ENCODE peak calls at places on chromosomes 13 and 19, in eight cellular contexts. Q, I, Y, O, K, M, D and U are unnamed samples.

GRCh38 chr13:33323766-33324525 is 38.4 kb upstream of the STARD13 start:
- DNase-seq in Q (no peak), K (no peak), Y (peak), I (no peak), O (no peak), D (no peak), M (no peak), U (no peak)

GRCh38 chr19:57978586-57979289 is 4.4 kb upstream of the C19orf18 start:
- DNase-seq in M (no peak), D (no peak), O (no peak), K (no peak), I (peak), Y (no peak), Q (no peak), U (peak)

GRCh38 chr19:2546128-2547032 is 70.5 kb downstream of the GADD45B start:
- DNase-seq in I (peak), M (peak), Q (no peak), O (peak), D (no peak), Y (no peak), K (peak), U (no peak)

GRCh38 chr19:3338541-3339181 is 27.7 kb upstream of the NFIC start:
- DNase-seq in D (no peak), K (no peak), I (peak), O (no peak), Q (no peak), M (no peak), Y (no peak), U (no peak)

GRCh38 chr19:30078381-30078910 is 136.4 kb downstream of the URI1 start:
- DNase-seq in I (no peak), D (no peak), Y (no peak), O (no peak), Q (no peak), K (no peak), M (peak), U (no peak)

GRCh38 chr13:45102136-45102802 is 18.0 kb upstream of the GTF2F2 start:
- DNase-seq in I (no peak), D (no peak), M (peak), K (peak), Y (peak), Q (no peak), O (no peak), U (no peak)

GRCh38 chr13:36124236-36124822 is 6.9 kb downstream of the DCLK1 start:
- DNase-seq in Y (peak), O (peak), D (no peak), M (no peak), K (no peak), I (no peak), Q (no peak), U (peak)

GRCh38 chr13:101916108-101916757 is 463.8 kb downstream of the ITGBL1 start:
- DNase-seq in D (no peak), Y (no peak), K (peak), I (peak), M (no peak), Q (peak), O (peak), U (no peak)

GRCh38 chr13:47801555-47801954 is 199.5 kb downstream of the SUCLA2 start:
- DNase-seq in M (no peak), Q (no peak), I (no peak), Y (no peak), K (no peak), O (no peak), D (no peak), U (no peak)

GRCh38 chr19:15197275-15198005 is 3.4 kb downstream of the NOTCH3 start:
- DNase-seq in D (no peak), I (no peak), Y (peak), M (no peak), Q (no peak), K (no peak), O (no peak), U (no peak)

GRCh38 chr19:43464089-43464775 is 1.2 kb downstream of the LYPD3 start:
- DNase-seq in Q (no peak), Y (no peak), I (no peak), M (peak), O (peak), K (no peak), D (no peak), U (no peak)

GRCh38 chr13:112760440-112760839 is 70.6 kb downstream of the ATP11A start:
- DNase-seq in K (no peak), O (no peak), D (no peak), Q (no peak), M (no peak), I (no peak), Y (peak), U (peak)

GRCh38 chr19:31505596-31505910 is 156.3 kb upstream of the TSHZ3 start:
- DNase-seq in I (no peak), Y (no peak), M (no peak), K (no peak), D (peak), O (no peak), Q (no peak), U (no peak)

GRCh38 chr13:72458701-72459100 is 268.7 kb downstream of the MZT1 start:
- DNase-seq in K (no peak), O (no peak), Y (no peak), D (no peak), Q (no peak), I (peak), M (no peak), U (peak)

GRCh38 chr19:38709119-38709518 is 35.2 kb downstream of the CAPN12 start:
- DNase-seq in O (no peak), M (no peak), Q (no peak), D (no peak), I (no peak), Y (no peak), K (no peak), U (no peak)

GRCh38 chr13:24128962-24129361 is 31.6 kb upstream of the SPATA13 start:
- DNase-seq in I (no peak), Q (no peak), K (no peak), D (no peak), O (no peak), Y (no peak), M (no peak), U (no peak)

GRCh38 chr13:52837850-52838249 is 10.6 kb downstream of the PCDH8 start:
- DNase-seq in Q (no peak), M (no peak), D (no peak), K (no peak), Y (no peak), I (no peak), O (no peak), U (no peak)

GRCh38 chr19:11024259-11024658 is 63.4 kb downstream of the SMARCA4 start:
- DNase-seq in Q (no peak), K (no peak), Y (no peak), M (no peak), I (no peak), D (no peak), O (peak), U (no peak)

GRCh38 chr13:44131069-44131614 is 242.5 kb upstream of the SERP2 start:
- DNase-seq in I (no peak), Q (no peak), D (no peak), O (no peak), M (peak), K (no peak), Y (no peak), U (no peak)

GRCh38 chr19:33286899-33287298 is 15.4 kb downstream of the CEBPA start:
- DNase-seq in D (no peak), I (no peak), O (no peak), Q (no peak), M (no peak), Y (no peak), K (no peak), U (no peak)

GRCh38 chr13:95784161-95784880 is 107.4 kb downstream of the DNAJC3 start:
- DNase-seq in M (no peak), Y (peak), I (peak), O (no peak), K (no peak), Q (peak), D (no peak), U (peak)

GRCh38 chr19:15584095-15584494 is 30.9 kb upstream of the CYP4F8 start:
- DNase-seq in Q (no peak), Y (no peak), M (no peak), D (no peak), O (no peak), K (no peak), I (no peak), U (no peak)

GRCh38 chr19:1736916-1737315 is 16.4 kb upstream of the ONECUT3 start:
- DNase-seq in Q (no peak), K (no peak), O (no peak), D (no peak), Y (no peak), I (no peak), M (no peak), U (no peak)

GRCh38 chr13:73849292-73849691 is 284.9 kb downstream of the KLF12 start:
- DNase-seq in D (no peak), O (no peak), Q (peak), Y (peak), M (no peak), I (peak), K (peak), U (peak)

GRCh38 chr13:36571444-36571843 is 102.4 kb upstream of the SERTM1 start:
- DNase-seq in Y (no peak), M (no peak), O (no peak), D (no peak), K (no peak), I (no peak), Q (no peak), U (peak)

GRCh38 chr19:44807652-44808462 is 1.0 kb upstream of the BCAM start:
- DNase-seq in I (peak), M (no peak), Y (peak), Q (peak), K (peak), O (no peak), D (peak), U (peak)

GRCh38 chr19:555474-555808 is 11.6 kb downstream of the GZMM start:
- DNase-seq in Y (no peak), I (no peak), Q (no peak), D (no peak), O (no peak), M (no peak), K (no peak), U (no peak)

GRCh38 chr19:48595171-48595570 is 11.4 kb upstream of the SPACA4 start:
- DNase-seq in K (no peak), Y (no peak), I (no peak), D (no peak), M (no peak), Q (no peak), O (no peak), U (no peak)

GRCh38 chr13:45007823-45008222 is 18.5 kb downstream of the GPALPP1 start:
- DNase-seq in K (no peak), D (no peak), O (no peak), M (no peak), Y (no peak), Q (no peak), I (no peak), U (no peak)

GRCh38 chr13:78875792-78876580 is 217.0 kb upstream of the OBI1 start:
- DNase-seq in D (no peak), I (no peak), O (no peak), K (no peak), Y (no peak), M (no peak), Q (no peak), U (peak)

GRCh38 chr13:38417727-38418126 is 68.1 kb downstream of the UFM1 start:
- DNase-seq in M (no peak), I (no peak), K (no peak), O (no peak), Y (peak), D (no peak), Q (peak), U (peak)

GRCh38 chr19:30123611-30124010 is 181.6 kb downstream of the URI1 start:
- DNase-seq in Y (no peak), O (no peak), Q (no peak), D (no peak), I (no peak), M (peak), K (no peak), U (no peak)

GRCh38 chr19:58366576-58367430 is 4.3 kb upstream of the ZNF497 start:
- DNase-seq in O (no peak), I (no peak), K (no peak), Q (no peak), D (no peak), M (no peak), Y (no peak), U (no peak)

DNA sequence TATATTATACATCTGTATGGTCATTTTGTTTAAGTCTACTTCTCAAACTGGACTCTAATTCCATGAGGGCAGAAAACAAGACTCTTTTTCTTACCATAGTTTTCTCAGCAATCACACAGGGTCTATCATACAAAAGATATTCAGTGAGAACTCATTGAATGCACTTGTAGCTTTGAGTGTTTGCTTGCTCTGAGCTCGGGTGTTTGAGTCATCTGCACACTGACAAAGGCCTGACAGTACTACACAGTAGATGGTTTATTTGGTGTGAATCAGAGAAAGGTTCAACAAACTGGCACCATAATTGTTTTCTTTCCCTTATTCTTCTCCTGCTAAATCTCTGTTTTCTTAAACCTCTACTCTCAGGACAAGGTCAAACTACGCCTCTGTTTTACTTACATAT is 586.4 kb downstream of the LMO7 start:
- DNase-seq in O (no peak), K (no peak), Y (peak), Q (no peak), M (no peak), D (no peak), I (peak), U (no peak)
- H3K4me3 ChIP-seq in O (no peak), K (no peak), Y (no peak), Q (no peak), M (no peak), D (no peak), I (no peak), U (no peak)

DNA sequence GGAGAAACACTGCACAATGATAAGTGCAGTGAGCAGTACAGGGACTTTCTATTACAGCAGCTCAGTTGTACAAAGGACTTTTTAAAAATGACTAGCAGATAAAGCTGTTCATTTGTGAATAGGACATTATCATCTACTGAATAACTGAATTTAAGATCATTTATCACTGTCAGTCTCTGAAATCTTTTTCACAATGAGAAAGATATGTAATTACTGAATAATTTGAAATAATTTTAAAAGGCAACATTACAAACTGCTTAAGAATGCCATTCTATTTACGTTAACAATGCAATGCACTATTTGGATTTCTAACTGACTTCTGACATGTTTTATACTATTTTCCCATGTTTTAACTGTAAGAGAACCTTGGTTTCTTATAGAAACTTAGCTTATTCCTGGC is 2033.0 kb upstream of the PCDH20 start:
- DNase-seq in I (no peak), Y (peak), D (no peak), O (no peak), K (no peak), M (no peak), Q (no peak), U (no peak)
- H3K27ac ChIP-seq in I (no peak), Y (peak), D (no peak), O (no peak), K (no peak), M (no peak), Q (no peak), U (no peak)

GRCh38 chr19:12521996-12522395 is 29.3 kb downstream of the ZNF564 start:
- DNase-seq in M (no peak), O (no peak), D (no peak), K (no peak), Y (no peak), Q (peak), I (no peak), U (no peak)

GRCh38 chr19:12527034-12527836 is 24.0 kb downstream of the ZNF564 start:
- DNase-seq in Y (peak), D (no peak), Q (peak), M (no peak), K (no peak), O (no peak), I (peak), U (peak)

DNA sequence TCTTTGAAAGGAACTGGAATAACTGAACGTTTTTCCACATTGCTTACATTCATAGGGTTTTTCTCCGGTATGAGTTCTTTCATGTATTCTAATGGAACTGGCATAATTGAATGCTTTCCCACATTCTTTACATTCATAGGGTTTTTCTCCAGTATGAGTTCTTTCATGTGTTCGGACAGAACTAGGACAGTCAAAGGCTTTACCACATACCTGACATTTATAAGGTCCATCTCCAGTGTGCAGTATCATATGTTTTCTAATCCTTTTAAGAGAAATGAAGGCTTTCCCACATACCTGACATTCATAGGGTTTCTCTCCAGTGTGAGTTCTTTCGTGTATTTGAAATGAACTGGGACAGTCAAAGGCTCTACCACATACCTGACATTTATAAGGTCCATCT is 24.7 kb downstream of the ZNF564 start:
- DNase-seq in M (no peak), Y (no peak), D (no peak), Q (no peak), O (no peak), K (no peak), I (no peak), U (no peak)
- H3K4me3 ChIP-seq in M (no peak), Y (no peak), D (no peak), Q (no peak), O (no peak), K (no peak), I (no peak), U (peak)

GRCh38 chr19:46451352-46451751 is 20.0 kb downstream of the PNMA8A start:
- DNase-seq in K (no peak), O (no peak), I (no peak), Q (no peak), M (no peak), D (no peak), Y (no peak), U (no peak)
- H3K27ac ChIP-seq in K (no peak), O (peak), I (no peak), Q (no peak), M (peak), D (peak), Y (no peak), U (no peak)

DNA sequence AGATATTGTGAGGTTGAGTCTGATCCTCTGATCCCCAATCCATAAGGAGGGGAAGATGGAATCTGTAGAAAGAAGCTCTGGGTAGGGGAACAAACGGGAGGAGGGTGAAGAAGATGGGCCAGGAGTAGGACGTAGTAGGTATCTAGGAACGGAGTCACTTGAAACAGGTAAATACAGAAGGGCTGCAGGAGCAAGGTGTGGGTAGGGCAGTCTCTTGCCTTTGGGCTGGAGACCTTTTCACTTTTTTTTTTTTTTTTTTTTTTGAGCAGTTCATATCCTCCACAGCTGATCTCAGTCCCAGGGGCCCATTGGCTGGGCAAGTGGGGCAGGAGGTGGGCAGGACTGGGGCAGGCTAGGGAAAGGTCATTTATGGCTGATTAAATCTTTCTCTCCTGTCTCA is 1.5 kb downstream of the BCKDHA start:
- DNase-seq in Y (no peak), K (no peak), Q (no peak), I (no peak), O (no peak), D (no peak), M (no peak), U (no peak)
- H3K4me3 ChIP-seq in Y (no peak), K (peak), Q (peak), I (no peak), O (peak), D (no peak), M (peak), U (peak)

GRCh38 chr13:100650321-100650720 is 24.3 kb downstream of the TMTC4 start:
- DNase-seq in M (peak), O (no peak), Q (no peak), D (no peak), K (no peak), Y (no peak), I (no peak), U (no peak)
- H3K27ac ChIP-seq in M (peak), O (no peak), Q (no peak), D (no peak), K (no peak), Y (no peak), I (no peak), U (no peak)

DNA sequence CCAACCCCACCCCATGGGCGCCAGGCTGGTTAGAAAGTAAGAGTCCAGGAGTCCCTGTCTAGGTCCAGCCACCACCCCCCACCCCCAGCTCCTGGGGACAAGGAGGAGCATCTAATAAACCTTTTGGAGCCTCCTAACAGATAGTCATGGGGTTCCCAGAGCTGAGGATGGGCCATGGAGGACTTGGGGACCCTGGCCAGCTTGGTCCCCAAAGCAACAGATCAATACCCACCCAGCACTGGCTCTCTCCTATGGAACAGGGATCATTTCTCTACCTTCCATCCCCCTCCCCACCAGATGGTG is 9.4 kb downstream of the NR2F6 start:
- DNase-seq in I (no peak), K (no peak), Y (no peak), O (no peak), Q (no peak), M (no peak), D (no peak), U (no peak)
- H3K4me3 ChIP-seq in I (no peak), K (peak), Y (no peak), O (peak), Q (peak), M (no peak), D (no peak), U (no peak)

DNA sequence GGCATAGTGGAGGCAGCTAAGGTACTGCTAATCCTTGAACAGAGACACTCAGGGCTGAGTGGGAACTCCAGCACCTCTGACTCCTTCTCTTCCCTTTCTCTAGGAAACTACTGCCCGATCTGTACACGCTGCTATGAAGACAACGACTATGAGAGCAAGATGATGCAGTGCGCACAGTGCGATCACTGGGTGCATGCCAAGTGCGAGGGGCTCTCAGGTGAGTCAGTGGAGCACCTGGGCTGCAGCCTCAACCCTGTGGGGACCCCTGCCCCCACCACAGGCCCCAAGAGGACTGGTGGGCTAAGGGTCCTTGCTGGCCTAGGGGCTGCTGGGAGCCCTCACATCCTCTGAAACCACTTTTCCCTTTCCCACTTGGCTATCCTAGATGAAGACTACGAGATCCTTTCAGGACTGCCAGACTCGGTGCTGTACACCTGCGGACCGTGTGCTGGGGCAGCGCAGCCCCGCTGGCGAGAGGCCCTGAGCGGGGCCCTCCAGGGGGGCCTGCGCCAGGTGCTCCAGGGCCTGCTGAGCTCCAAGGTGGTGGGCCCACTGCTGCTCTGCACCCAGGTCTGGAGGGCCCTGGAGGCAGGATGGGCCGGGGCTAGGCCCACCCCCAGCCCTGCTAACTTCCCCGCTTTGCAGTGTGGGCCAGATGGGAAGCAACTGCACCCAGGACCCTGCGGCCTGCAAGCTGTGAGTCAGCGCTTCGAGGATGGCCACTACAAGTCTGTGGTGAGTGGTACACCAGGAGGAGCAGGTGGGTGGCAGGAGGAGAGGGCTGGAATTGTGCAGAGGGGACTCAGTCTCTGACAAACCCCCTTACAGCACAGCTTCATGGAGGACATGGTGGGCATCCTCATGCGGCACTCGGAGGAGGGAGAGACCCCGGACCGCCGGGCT is 9.5 kb downstream of the KMT2B start:
- DNase-seq in Q (no peak), I (no peak), M (no peak), D (no peak), Y (no peak), K (no peak), O (no peak), U (no peak)
- H3K27ac ChIP-seq in Q (no peak), I (no peak), M (no peak), D (no peak), Y (no peak), K (no peak), O (no peak), U (no peak)